ENCODE peak calls at places on chromosomes 5 and 9, in five cellular contexts. Y, T, M, O and Q are unnamed samples.
A peak's percentile ranks its signal among the peaks of the same experiment; 100 is the strongest.

GRCh38 chr5:135330798-135331096 is 68.3 kb downstream of the MACROH2A1 start:
- DNase-seq in Y (no peak), T (no peak), M (no peak), O (no peak), Q (no peak)

GRCh38 chr5:180718810-180719453 is 20.9 kb downstream of the OR2Y1 start:
- DNase-seq in Y (no peak), T (no peak), M (peak; percentile 24), O (peak; percentile 41), Q (peak; percentile 25)

GRCh38 chr5:142017832-142018427 is 5.1 kb upstream of the GNPDA1 start:
- DNase-seq in Y (no peak), T (no peak), M (no peak), O (no peak), Q (peak; percentile 83)

GRCh38 chr5:109859537-109859936 is 169.8 kb downstream of the MAN2A1 start:
- DNase-seq in Y (no peak), T (no peak), M (no peak), O (no peak), Q (peak; percentile 18)

GRCh38 chr9:14935099-14935710 is 25.0 kb upstream of the FREM1 start:
- DNase-seq in Y (no peak), T (no peak), M (peak; percentile 56), O (no peak), Q (no peak)

GRCh38 chr9:90060256-90060655 is 455.4 kb downstream of the GADD45G start:
- DNase-seq in Y (no peak), T (no peak), M (no peak), O (no peak), Q (no peak)

GRCh38 chr9:75382126-75382525 is 293.8 kb downstream of the OSTF1 start:
- DNase-seq in Y (no peak), T (no peak), M (no peak), O (no peak), Q (no peak)

GRCh38 chr9:123420560-123421210 is 64.7 kb downstream of the CRB2 start:
- DNase-seq in Y (no peak), T (no peak), M (no peak), O (no peak), Q (no peak)

GRCh38 chr9:34986541-34987047 is 3.0 kb upstream of the DNAJB5 start:
- DNase-seq in Y (peak; percentile 59), T (no peak), M (peak; percentile 46), O (no peak), Q (peak; percentile 41)

GRCh38 chr9:4569101-4569500 is 78.8 kb downstream of the SLC1A1 start:
- DNase-seq in Y (no peak), T (no peak), M (no peak), O (no peak), Q (no peak)

GRCh38 chr9:5562806-5563416 is 52.6 kb downstream of the PDCD1LG2 start:
- DNase-seq in Y (no peak), T (no peak), M (no peak), O (no peak), Q (no peak)

GRCh38 chr5:5288236-5288635 is 134.2 kb upstream of the ICE1 start:
- DNase-seq in Y (no peak), T (no peak), M (no peak), O (peak; percentile 54), Q (no peak)

GRCh38 chr5:40260351-40260750 is 419.4 kb upstream of the PTGER4 start:
- DNase-seq in Y (no peak), T (no peak), M (no peak), O (no peak), Q (no peak)

GRCh38 chr9:92990461-92990860 is 43.1 kb downstream of the FGD3 start:
- DNase-seq in Y (no peak), T (no peak), M (no peak), O (no peak), Q (no peak)

GRCh38 chr9:83432104-83432627 is 106.0 kb downstream of the FRMD3 start:
- DNase-seq in Y (peak; percentile 65), T (peak; percentile 48), M (peak; percentile 18), O (no peak), Q (no peak)

GRCh38 chr5:16736158-16736994 is 119.6 kb upstream of the RETREG1 start:
- DNase-seq in Y (peak; percentile 66), T (no peak), M (no peak), O (peak; percentile 89), Q (peak; percentile 89)

GRCh38 chr9:69028754-69029153 is 6.8 kb upstream of the FXN start:
- DNase-seq in Y (no peak), T (no peak), M (no peak), O (no peak), Q (no peak)

GRCh38 chr9:87445646-87446045 is 52.0 kb upstream of the DAPK1 start:
- DNase-seq in Y (peak; percentile 58), T (peak; percentile 63), M (peak; percentile 18), O (peak; percentile 38), Q (peak; percentile 40)

GRCh38 chr9:125558453-125559084 is 148.4 kb downstream of the MAPKAP1 start:
- DNase-seq in Y (peak; percentile 63), T (peak; percentile 68), M (peak; percentile 66), O (peak; percentile 58), Q (peak; percentile 84)

GRCh38 chr5:79074641-79075040 is 5.1 kb downstream of the BHMT2 start:
- DNase-seq in Y (no peak), T (no peak), M (no peak), O (peak; percentile 4), Q (peak; percentile 45)

GRCh38 chr5:36658016-36658415 is 51.6 kb downstream of the SLC1A3 start:
- DNase-seq in Y (no peak), T (no peak), M (no peak), O (no peak), Q (no peak)

GRCh38 chr5:37777472-37778135 is 62.2 kb downstream of the GDNF start:
- DNase-seq in Y (no peak), T (no peak), M (no peak), O (peak; percentile 90), Q (peak; percentile 86)

GRCh38 chr9:22037954-22038690 is 29.0 kb upstream of the CDKN2B start:
- DNase-seq in Y (no peak), T (no peak), M (no peak), O (no peak), Q (peak; percentile 65)

GRCh38 chr9:92911496-92912475 is 33.9 kb upstream of the ZNF484 start:
- DNase-seq in Y (no peak), T (no peak), M (peak; percentile 64), O (no peak), Q (peak; percentile 16)

GRCh38 chr5:1209552-1209852 is 8.1 kb downstream of the SLC6A19 start:
- DNase-seq in Y (no peak), T (no peak), M (no peak), O (no peak), Q (no peak)

GRCh38 chr5:110884005-110884404 is 145.2 kb downstream of the SLC25A46 start:
- DNase-seq in Y (no peak), T (no peak), M (no peak), O (no peak), Q (no peak)

GRCh38 chr5:57004800-57005199 is 52.9 kb upstream of the MIER3 start:
- DNase-seq in Y (no peak), T (no peak), M (no peak), O (peak; percentile 21), Q (no peak)

GRCh38 chr5:121199238-121199999 is 652.3 kb upstream of the FTMT start:
- DNase-seq in Y (no peak), T (no peak), M (no peak), O (no peak), Q (peak; percentile 54)

GRCh38 chr9:132166599-132166998 is 4.7 kb downstream of the NTNG2 start:
- DNase-seq in Y (peak; percentile 85), T (no peak), M (no peak), O (no peak), Q (peak; percentile 31)

GRCh38 chr5:7876867-7877266 is 7.9 kb downstream of the MTRR start:
- DNase-seq in Y (no peak), T (no peak), M (no peak), O (no peak), Q (peak; percentile 34)

GRCh38 chr5:143155445-143155844 is 248.0 kb downstream of the NR3C1 start:
- DNase-seq in Y (no peak), T (no peak), M (no peak), O (no peak), Q (no peak)

GRCh38 chr5:62779010-62779422 is 200.4 kb downstream of the LRRC70 start:
- DNase-seq in Y (peak; percentile 41), T (no peak), M (peak; percentile 48), O (peak; percentile 9), Q (peak; percentile 66)

GRCh38 chr5:41960481-41960880 is 35.4 kb downstream of the FBXO4 start:
- DNase-seq in Y (no peak), T (no peak), M (no peak), O (no peak), Q (no peak)

GRCh38 chr9:26132913-26133312 is 454.7 kb upstream of the TUSC1 start:
- DNase-seq in Y (no peak), T (no peak), M (no peak), O (no peak), Q (no peak)

GRCh38 chr9:2729003-2729402 is 11.7 kb downstream of the KCNV2 start:
- DNase-seq in Y (no peak), T (no peak), M (no peak), O (no peak), Q (no peak)

GRCh38 chr9:6973089-6973488 is 215.3 kb downstream of the KDM4C start:
- DNase-seq in Y (no peak), T (no peak), M (no peak), O (no peak), Q (no peak)

GRCh38 chr5:66796306-66797292 is 200.4 kb downstream of the MAST4 start:
- DNase-seq in Y (no peak), T (no peak), M (no peak), O (no peak), Q (peak; percentile 8)

GRCh38 chr5:123116757-123117156 is 27.7 kb downstream of the PRDM6 start:
- DNase-seq in Y (no peak), T (no peak), M (no peak), O (no peak), Q (no peak)

GRCh38 chr9:135344523-135344901 is 135.1 kb upstream of the PPP1R26 start:
- DNase-seq in Y (no peak), T (no peak), M (no peak), O (no peak), Q (no peak)
- H2BK12ac ChIP-seq in Y (no peak overlapping the region), T (peak overlapping the region; percentile 75), M (peak overlapping the region; percentile 48), O (no peak overlapping the region), Q (no peak overlapping the region)

GRCh38 chr5:112232651-112233050 is 186.4 kb downstream of the EPB41L4A start:
- DNase-seq in Y (no peak), T (no peak), M (no peak), O (no peak), Q (no peak)
- H3K9ac ChIP-seq in Y (no peak overlapping the region), T (no peak overlapping the region), M (no peak overlapping the region), O (no peak overlapping the region), Q (no peak overlapping the region)

GRCh38 chr9:96425500-96426169 is 7.5 kb upstream of the ZNF367 start:
- DNase-seq in Y (no peak), T (no peak), M (no peak), O (no peak), Q (no peak)

GRCh38 chr9:96420468-96421219 is 2.5 kb upstream of the ZNF367 start:
- DNase-seq in Y (peak; percentile 71), T (no peak), M (peak; percentile 40), O (peak; percentile 96), Q (peak; percentile 78)

GRCh38 chr9:96419691-96419969 is 1.5 kb upstream of the ZNF367 start:
- DNase-seq in Y (no peak), T (no peak), M (no peak), O (no peak), Q (peak; percentile 11)

GRCh38 chr9:96423322-96423984 is 5.3 kb upstream of the ZNF367 start:
- DNase-seq in Y (peak; percentile 38), T (peak; percentile 48), M (no peak), O (no peak), Q (no peak)

GRCh38 chr9:96423985-96424336 is 5.8 kb upstream of the ZNF367 start:
- DNase-seq in Y (no peak), T (no peak), M (no peak), O (no peak), Q (no peak)
- H2BK12ac ChIP-seq in Y (no peak overlapping the region), T (no peak overlapping the region), M (no peak overlapping the region), O (peak overlapping the region; percentile 26), Q (no peak overlapping the region)

GRCh38 chr5:34053133-34053532 is 10.1 kb upstream of the C1QTNF3 start:
- DNase-seq in Y (no peak), T (no peak), M (no peak), O (no peak), Q (peak; percentile 44)
- H3K9ac ChIP-seq in Y (no peak overlapping the region), T (no peak overlapping the region), M (no peak overlapping the region), O (no peak overlapping the region), Q (peak overlapping the region; percentile 75)